ENCODE peak calls at places on chromosomes 1 and 21, in four cellular contexts. N is naive B cell, Y is mesendoderm, Z is M059J. M is an unnamed sample.
A peak's percentile ranks its signal among the peaks of the same experiment; 100 is the strongest.

GRCh38 chr1:155072531-155073289 is 5.9 kb upstream of the EFNA3 start:
- DNase-seq in N (no peak), Y (no peak), Z (no peak), M (no peak)

GRCh38 chr1:184866991-184867788 is 107.1 kb downstream of the NIBAN1 start:
- DNase-seq in N (peak; percentile 6), Y (no peak), Z (peak; percentile 95), M (no peak)

GRCh38 chr1:195516036-195516435 is 1092.2 kb downstream of the KCNT2 start:
- DNase-seq in N (no peak), Y (no peak), Z (no peak), M (no peak)

GRCh38 chr1:10107985-10108663 is 75.4 kb downstream of the UBE4B start:
- DNase-seq in N (no peak), Y (peak; percentile 59), Z (peak; percentile 99), M (no peak)

GRCh38 chr1:165570078-165570477 is 26.3 kb downstream of the LRRC52 start:
- DNase-seq in N (no peak), Y (no peak), Z (no peak), M (no peak)

GRCh38 chr1:59967141-59967697 is 40.6 kb upstream of the CYP2J2 start:
- DNase-seq in N (no peak), Y (peak; percentile 34), Z (no peak), M (no peak)

GRCh38 chr1:178282949-178283367 is 189.1 kb downstream of the RASAL2 start:
- DNase-seq in N (no peak), Y (peak; percentile 72), Z (peak; percentile 57), M (no peak)

GRCh38 chr1:3910049-3910731 is 10.1 kb upstream of the C1orf174 start:
- DNase-seq in N (no peak), Y (no peak), Z (no peak), M (no peak)

GRCh38 chr21:44658913-44659595 is 1.3 kb downstream of the KRTAP12-3 start:
- DNase-seq in N (no peak), Y (no peak), Z (peak; percentile 22), M (peak; percentile 57)

GRCh38 chr1:149936992-149937705 is 470 bp upstream of the MTMR11 start:
- DNase-seq in N (no peak), Y (peak; percentile 80), Z (peak; percentile 90), M (no peak)

GRCh38 chr1:225596152-225596551 is 56.8 kb downstream of the ENAH start:
- DNase-seq in N (no peak), Y (no peak), Z (no peak), M (no peak)

GRCh38 chr21:31514598-31514997 is 144.9 kb upstream of the SOD1 start:
- DNase-seq in N (no peak), Y (peak; percentile 50), Z (no peak), M (no peak)

GRCh38 chr1:205502111-205502810 is 2.2 kb upstream of the CDK18 start:
- DNase-seq in N (no peak), Y (peak; percentile 93), Z (no peak), M (no peak)

GRCh38 chr1:21579788-21580187 is 70.6 kb downstream of the ALPL start:
- DNase-seq in N (no peak), Y (no peak), Z (peak; percentile 43), M (no peak)

GRCh38 chr1:221816899-221817298 is 75.0 kb upstream of the DUSP10 start:
- DNase-seq in N (no peak), Y (peak; percentile 82), Z (peak; percentile 94), M (no peak)

GRCh38 chr1:199297901-199298300 is 659.1 kb downstream of the PTPRC start:
- DNase-seq in N (no peak), Y (no peak), Z (peak; percentile 66), M (no peak)

GRCh38 chr1:231626951-231627614 is 493 bp downstream of the DISC1 start:
- DNase-seq in N (peak; percentile 45), Y (peak; percentile 86), Z (peak; percentile 73), M (peak; percentile 85)

GRCh38 chr1:54564312-54565112 is 16.5 kb downstream of the ACOT11 start:
- DNase-seq in N (no peak), Y (peak; percentile 37), Z (no peak), M (no peak)